ENCODE peak calls at places on chromosome 1, in four cellular contexts. K, Q, X and D are unnamed samples.

GRCh38 chr1:94983343-94983742 is 56.4 kb upstream of the CNN3 start:
- DNase-seq in K (no peak), Q (peak; percentile 56), X (no peak), D (peak; percentile 83)

GRCh38 chr1:87880747-87881133 is 552.1 kb downstream of the LMO4 start:
- DNase-seq in Q (no peak), K (no peak), X (no peak), D (peak; percentile 46)

GRCh38 chr1:37043101-37043500 is 8.8 kb upstream of the GRIK3 start:
- DNase-seq in Q (no peak), X (no peak), K (no peak), D (no peak)

GRCh38 chr1:166174108-166174507 is 7.3 kb upstream of the FAM78B start:
- DNase-seq in K (no peak), X (no peak), Q (peak; percentile 54), D (no peak)

GRCh38 chr1:36534711-36535412 is 52.1 kb upstream of the CSF3R start:
- DNase-seq in K (no peak), X (no peak), Q (no peak), D (no peak)

GRCh38 chr1:79460773-79461436 is 454.4 kb upstream of the ADGRL4 start:
- DNase-seq in K (no peak), Q (no peak), X (no peak), D (no peak)

GRCh38 chr1:9798236-9799130 is 25.3 kb downstream of the CLSTN1 start:
- DNase-seq in K (no peak), X (no peak), Q (peak; percentile 46), D (peak; percentile 13)

GRCh38 chr1:28926629-28927441 is 12.5 kb downstream of the EPB41 start:
- DNase-seq in X (no peak), Q (no peak), K (no peak), D (peak; percentile 17)

GRCh38 chr1:102776074-102776473 is 332.2 kb downstream of the COL11A1 start:
- DNase-seq in X (no peak), Q (no peak), K (no peak), D (no peak)

GRCh38 chr1:71422221-71422620 is 341.4 kb upstream of the ZRANB2 start:
- DNase-seq in Q (no peak), K (no peak), X (no peak), D (no peak)

GRCh38 chr1:45356186-45356585 is 15.9 kb upstream of the MUTYH start:
- DNase-seq in K (no peak), Q (peak; percentile 68), X (no peak), D (peak; percentile 20)

GRCh38 chr1:41325801-41326200 is 35.4 kb upstream of the FOXO6 start:
- DNase-seq in K (no peak), X (no peak), Q (peak; percentile 85), D (no peak)

GRCh38 chr1:182552527-182552926 is 36.5 kb downstream of the RNASEL start:
- DNase-seq in X (no peak), Q (peak; percentile 18), K (no peak), D (peak; percentile 26)

GRCh38 chr1:101002551-101002950 is 23.0 kb downstream of the DPH5 start:
- DNase-seq in Q (peak; percentile 65), K (no peak), X (no peak), D (peak; percentile 45)

GRCh38 chr1:31272369-31272768 is 24.2 kb downstream of the SNRNP40 start:
- DNase-seq in Q (no peak), K (no peak), X (no peak), D (no peak)

GRCh38 chr1:214474467-214474866 is 76.9 kb downstream of the PTPN14 start:
- DNase-seq in X (no peak), Q (no peak), K (no peak), D (no peak)

GRCh38 chr1:199843856-199844255 is 183.7 kb upstream of the NR5A2 start:
- DNase-seq in Q (no peak), K (no peak), X (no peak), D (no peak)

GRCh38 chr1:163202833-163203451 is at the start of gene RGS5:
- DNase-seq in X (peak; percentile 58), K (no peak), Q (no peak), D (peak; percentile 71)

GRCh38 chr1:54218883-54219687 is 19.1 kb downstream of the MRPL37 start:
- DNase-seq in K (peak; percentile 78), Q (no peak), X (no peak), D (peak; percentile 39)

GRCh38 chr1:41241748-41242644 is at the start of gene SCMH1:
- DNase-seq in K (peak; percentile 90), Q (peak; percentile 25), X (peak; percentile 67), D (peak; percentile 49)

GRCh38 chr1:71766748-71767147 is 515.6 kb downstream of the NEGR1 start:
- DNase-seq in K (no peak), Q (no peak), X (no peak), D (no peak)

GRCh38 chr1:179017383-179018326 is 8.0 kb upstream of the FAM20B start:
- DNase-seq in X (no peak), K (no peak), Q (peak; percentile 68), D (no peak)

GRCh38 chr1:50343323-50343722 is 79.9 kb downstream of the DMRTA2 start:
- DNase-seq in K (no peak), X (no peak), Q (no peak), D (no peak)

GRCh38 chr1:187443939-187444338 is 615.2 kb downstream of the PLA2G4A start:
- DNase-seq in X (no peak), K (no peak), Q (no peak), D (no peak)

GRCh38 chr1:62735491-62736171 is 47.4 kb upstream of the DOCK7 start:
- DNase-seq in X (no peak), Q (peak; percentile 22), K (no peak), D (peak; percentile 61)

DNA sequence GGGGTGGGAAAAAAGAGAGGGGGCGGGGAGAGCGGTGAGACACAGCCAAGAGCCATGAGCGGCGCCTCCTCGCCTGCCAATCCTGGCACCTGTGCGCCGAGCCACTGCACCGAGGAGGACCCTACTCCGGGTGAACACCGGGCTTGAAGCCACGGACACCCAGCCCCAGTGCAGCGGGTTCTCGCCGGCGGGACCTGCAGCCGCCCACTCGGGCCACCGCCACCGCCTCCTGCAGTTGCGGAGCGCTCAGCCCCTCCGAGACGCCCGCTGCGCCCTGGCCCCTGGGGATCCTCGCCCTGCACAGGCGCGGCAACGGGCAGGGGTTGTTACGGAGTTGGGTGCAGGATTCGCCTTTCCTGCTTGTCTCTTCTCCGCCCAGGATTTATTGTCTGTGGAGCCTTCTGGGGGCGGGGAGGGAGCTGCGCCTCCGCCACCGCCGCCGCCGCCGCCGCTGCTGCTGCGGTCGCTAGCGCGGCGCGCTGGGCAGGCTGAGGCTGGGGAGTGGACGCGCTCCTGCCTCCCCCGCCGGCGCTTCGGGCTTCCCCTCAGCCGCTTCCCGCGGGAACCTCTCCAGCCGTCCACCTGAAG is at the start of gene LRRC7:
- DNase-seq in K (peak; percentile 72), Q (peak; percentile 32), X (peak; percentile 42), D (no peak)
- H3K4me3 ChIP-seq in K (peak within 1 kb of the TSS; percentile 40), Q (peak within 1 kb of the TSS; percentile 58), X (peak within 1 kb of the TSS; percentile 48), D (peak within 1 kb of the TSS; percentile 50)

GRCh38 chr1:115214098-115214497 is 124.0 kb downstream of the NGF start:
- DNase-seq in Q (no peak), X (peak; percentile 5), K (no peak), D (no peak)
- H3K4me3 ChIP-seq in Q (no peak overlapping the region), X (no peak overlapping the region), K (no peak overlapping the region), D (no peak overlapping the region)

DNA sequence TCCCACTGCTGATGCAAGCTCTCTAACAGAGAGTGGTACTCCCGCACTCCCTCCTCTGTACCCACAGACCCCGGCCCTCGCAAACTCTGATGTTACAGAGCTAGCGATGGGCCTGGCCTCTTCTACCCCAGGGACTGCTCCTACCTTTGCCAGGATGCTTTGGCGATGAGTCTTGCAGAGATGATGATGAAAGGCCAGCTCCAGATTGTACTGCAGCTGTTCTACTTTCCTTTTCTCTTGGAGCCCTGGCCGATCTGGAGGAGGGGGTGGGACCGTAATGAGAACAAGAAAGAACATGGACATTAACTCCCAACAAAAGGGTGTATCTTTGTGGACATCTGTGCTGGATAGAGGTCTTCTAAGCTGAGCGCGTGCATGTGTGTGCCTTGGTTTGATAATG is 6.0 kb upstream of the LINGO4 start:
- DNase-seq in X (no peak), Q (no peak), K (no peak), D (peak; percentile 21)
- H3K4me3 ChIP-seq in X (no peak overlapping the region), Q (no peak overlapping the region), K (no peak overlapping the region), D (no peak overlapping the region)

GRCh38 chr1:2233468-2233867 is 5.3 kb downstream of the SKI start:
- DNase-seq in K (peak; percentile 80), Q (no peak), X (no peak), D (peak; percentile 40)
- H3K4me3 ChIP-seq in K (no peak overlapping the region), Q (no peak overlapping the region), X (no peak overlapping the region), D (peak overlapping the region; percentile 80)

GRCh38 chr1:201091256-201091655 is 21.0 kb downstream of the CACNA1S start:
- DNase-seq in K (no peak), X (no peak), Q (no peak), D (no peak)
- H3K4me3 ChIP-seq in K (no peak overlapping the region), X (no peak overlapping the region), Q (no peak overlapping the region), D (no peak overlapping the region)